ENCODE peak calls at places on chromosomes 7 and 10, in nine cellular contexts. H is HepG2, F is GM12878, O is HCT116, J is GM23338, C is K562, M is A549, Y is Panc1, V is SK-N-SH. E is an unnamed sample.

GRCh38 chr7:100641860-100642533 is 645 bp upstream of the TFR2 start:
- DNase-seq in H (peak), F (no peak), O (no peak), J (no peak), C (peak), M (no peak), Y (no peak), V (no peak), E (no peak)

GRCh38 chr10:59621771-59622170 is 87.9 kb downstream of the SLC16A9 start:
- DNase-seq in H (no peak), F (no peak), O (no peak), J (no peak), C (no peak), M (no peak), Y (no peak), V (no peak), E (no peak)

GRCh38 chr10:86968271-86968993 is at the start of gene ADIRF:
- DNase-seq in H (no peak), F (no peak), O (peak), J (peak), C (no peak), M (no peak), Y (no peak), V (no peak), E (no peak)

GRCh38 chr10:79084972-79085597 is 16.3 kb downstream of the ZMIZ1 start:
- DNase-seq in H (no peak), F (no peak), O (no peak), J (no peak), C (no peak), M (no peak), Y (no peak), V (no peak), E (peak)

GRCh38 chr10:29480281-29480954 is 154.4 kb downstream of the SVIL start:
- DNase-seq in H (no peak), F (no peak), O (no peak), J (no peak), C (no peak), M (no peak), Y (no peak), V (no peak), E (no peak)

GRCh38 chr10:100025528-100026070 is 15.9 kb upstream of the DNMBP start:
- DNase-seq in H (no peak), F (no peak), O (no peak), J (no peak), C (no peak), M (no peak), Y (no peak), V (no peak), E (no peak)

GRCh38 chr10:79058899-79059771 is 9.6 kb upstream of the ZMIZ1 start:
- DNase-seq in H (peak), F (no peak), O (no peak), J (no peak), C (no peak), M (no peak), Y (no peak), V (peak), E (no peak)

GRCh38 chr7:43585521-43585920 is 2.6 kb downstream of the STK17A start:
- DNase-seq in H (peak), F (no peak), O (no peak), J (no peak), C (no peak), M (no peak), Y (no peak), V (no peak), E (peak)

GRCh38 chr10:59336632-59337031 is 25.7 kb downstream of the FAM13C start:
- DNase-seq in H (no peak), F (no peak), O (no peak), J (no peak), C (no peak), M (no peak), Y (no peak), V (no peak), E (no peak)

GRCh38 chr7:111558948-111559347 is 3.3 kb downstream of the IMMP2L start:
- DNase-seq in H (no peak), F (no peak), O (no peak), J (no peak), C (no peak), M (no peak), Y (no peak), V (peak), E (no peak)

GRCh38 chr10:27611209-27611608 is 107.1 kb downstream of the RAB18 start:
- DNase-seq in H (peak), F (no peak), O (no peak), J (no peak), C (no peak), M (peak), Y (no peak), V (no peak), E (no peak)

GRCh38 chr10:3759397-3759796 is 25.6 kb downstream of the KLF6 start:
- DNase-seq in H (no peak), F (no peak), O (no peak), J (no peak), C (no peak), M (no peak), Y (no peak), V (no peak), E (no peak)

GRCh38 chr7:77251519-77251819 is 51.9 kb upstream of the FGL2 start:
- DNase-seq in H (no peak), F (no peak), O (no peak), J (no peak), C (no peak), M (no peak), Y (no peak), V (no peak), E (no peak)

GRCh38 chr10:108788891-108789290 is 1134.4 kb downstream of the XPNPEP1 start:
- DNase-seq in H (no peak), F (no peak), O (no peak), J (no peak), C (no peak), M (no peak), Y (no peak), V (no peak), E (no peak)

GRCh38 chr10:132981173-132981555 is 38.8 kb upstream of the CFAP46 start:
- DNase-seq in H (no peak), F (no peak), O (no peak), J (no peak), C (no peak), M (no peak), Y (no peak), V (no peak), E (no peak)

DNA sequence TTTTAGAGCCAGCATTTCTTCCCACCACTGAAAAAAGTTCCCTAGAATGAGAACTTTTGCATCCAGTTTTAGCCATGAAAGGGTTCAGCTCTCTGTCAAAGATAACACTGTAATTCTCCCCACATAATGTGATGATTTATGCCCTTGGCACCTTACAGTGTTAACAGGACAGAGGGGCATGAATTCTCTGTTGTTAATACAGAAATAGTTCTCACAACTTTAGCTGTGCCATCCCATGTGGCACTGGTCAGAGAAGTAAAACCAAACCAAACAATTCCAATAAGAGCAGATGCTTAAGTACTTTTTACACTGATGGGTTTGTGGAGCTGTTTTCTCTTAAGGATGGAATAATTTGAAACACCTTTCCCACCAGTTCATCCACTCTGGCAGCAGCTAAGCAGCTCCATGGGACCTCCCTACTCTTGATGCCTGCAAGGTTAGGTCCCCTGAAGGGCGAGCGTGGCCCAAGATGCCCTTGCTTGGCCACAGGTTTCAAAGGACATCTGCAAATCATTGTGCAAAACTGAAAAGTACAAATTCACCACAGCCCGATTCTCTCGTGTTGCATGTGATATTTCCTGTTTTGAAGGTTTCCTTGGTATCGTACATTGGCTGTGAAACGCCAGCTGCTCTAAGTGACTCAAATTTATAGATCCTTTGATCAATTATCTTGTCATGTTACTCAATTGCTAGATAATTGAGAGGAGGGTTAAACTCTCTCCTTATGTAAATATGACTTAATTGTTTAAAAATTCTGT is 82.5 kb upstream of the CREB5 start:
- DNase-seq in H (no peak), F (no peak), O (no peak), J (no peak), C (no peak), M (no peak), Y (no peak), V (no peak), E (no peak)
- TF ChIP-seq REST in H (no peak), F (no peak), O (no peak), J (no peak), C (no peak), M (no peak), Y (no peak), V (no peak), E (no peak)

GRCh38 chr10:102419561-102420442 is 834 bp upstream of the FBXL15 start:
- DNase-seq in H (peak), F (no peak), O (no peak), J (peak), C (peak), M (peak), Y (no peak), V (peak), E (peak)

GRCh38 chr10:102421645-102422585 is 1.3 kb downstream of the FBXL15 start:
- DNase-seq in H (peak), F (no peak), O (no peak), J (peak), C (peak), M (no peak), Y (no peak), V (peak), E (peak)

GRCh38 chr10:102420810-102421644 is at the start of gene FBXL15:
- DNase-seq in H (peak), F (peak), O (peak), J (peak), C (peak), M (peak), Y (peak), V (peak), E (peak)

GRCh38 chr10:102418612-102419560 is at the start of gene PSD:
- DNase-seq in H (no peak), F (no peak), O (no peak), J (peak), C (peak), M (no peak), Y (no peak), V (peak), E (no peak)

GRCh38 chr10:102420443-102420809 is 210 bp upstream of the FBXL15 start:
- DNase-seq in H (no peak), F (no peak), O (no peak), J (peak), C (no peak), M (no peak), Y (no peak), V (peak), E (no peak)
- TF ChIP-seq REST in H (peak), F (peak), O (no peak), J (no peak), C (no peak), M (no peak), Y (no peak), V (peak), E (peak)

GRCh38 chr7:13989944-13990295 is 454 bp upstream of the ETV1 start:
- DNase-seq in H (no peak), F (no peak), O (no peak), J (no peak), C (no peak), M (no peak), Y (no peak), V (no peak), E (no peak)

GRCh38 chr7:13990984-13991790 is 1.7 kb upstream of the ETV1 start:
- DNase-seq in H (peak), F (peak), O (peak), J (peak), C (peak), M (peak), Y (peak), V (peak), E (peak)

GRCh38 chr7:13989138-13989943 is at the start of gene ETV1:
- DNase-seq in H (peak), F (no peak), O (no peak), J (peak), C (peak), M (peak), Y (peak), V (peak), E (peak)

GRCh38 chr7:13991791-13992620 is 2.5 kb upstream of the ETV1 start:
- DNase-seq in H (no peak), F (no peak), O (no peak), J (no peak), C (no peak), M (no peak), Y (no peak), V (no peak), E (no peak)

GRCh38 chr7:13990319-13990983 is 985 bp upstream of the ETV1 start:
- DNase-seq in H (peak), F (no peak), O (no peak), J (peak), C (no peak), M (peak), Y (peak), V (peak), E (peak)
- TF ChIP-seq REST in H (no peak), F (no peak), O (no peak), J (no peak), C (no peak), M (no peak), Y (no peak), V (peak), E (no peak)

GRCh38 chr10:69960606-69961167 is 92.0 kb upstream of the MACROH2A2 start:
- DNase-seq in H (no peak), F (no peak), O (no peak), J (no peak), C (no peak), M (no peak), Y (no peak), V (no peak), E (no peak)

GRCh38 chr10:69961864-69962745 is 90.5 kb upstream of the MACROH2A2 start:
- DNase-seq in H (no peak), F (no peak), O (no peak), J (no peak), C (no peak), M (no peak), Y (no peak), V (peak), E (no peak)

GRCh38 chr10:69962746-69963135 is 89.9 kb upstream of the MACROH2A2 start:
- DNase-seq in H (no peak), F (no peak), O (no peak), J (no peak), C (no peak), M (no peak), Y (no peak), V (no peak), E (no peak)

GRCh38 chr10:69959911-69960310 is 92.7 kb upstream of the MACROH2A2 start:
- DNase-seq in H (no peak), F (no peak), O (no peak), J (no peak), C (no peak), M (no peak), Y (no peak), V (no peak), E (peak)

GRCh38 chr10:69961168-69961863 is 91.3 kb upstream of the MACROH2A2 start:
- DNase-seq in H (no peak), F (no peak), O (no peak), J (peak), C (peak), M (no peak), Y (no peak), V (peak), E (no peak)
- TF ChIP-seq REST in H (no peak), F (no peak), O (no peak), J (no peak), C (no peak), M (no peak), Y (no peak), V (no peak), E (no peak)

GRCh38 chr7:151088019-151088855 is 2.0 kb downstream of the AGAP3 start:
- DNase-seq in H (no peak), F (no peak), O (no peak), J (peak), C (no peak), M (no peak), Y (no peak), V (no peak), E (peak)
- TF ChIP-seq REST in H (no peak), F (no peak), O (no peak), J (no peak), C (no peak), M (no peak), Y (no peak), V (no peak), E (no peak)

GRCh38 chr10:98106531-98106930 is 27.9 kb upstream of the R3HCC1L start:
- DNase-seq in H (no peak), F (no peak), O (no peak), J (no peak), C (no peak), M (no peak), Y (no peak), V (no peak), E (no peak)
- TF ChIP-seq REST in H (no peak), F (no peak), O (no peak), J (no peak), C (no peak), M (no peak), Y (no peak), V (no peak), E (no peak)

GRCh38 chr10:44647877-44648542 is 263.1 kb upstream of the CXCL12 start:
- DNase-seq in H (no peak), F (peak), O (no peak), J (no peak), C (no peak), M (no peak), Y (no peak), V (no peak), E (no peak)

GRCh38 chr10:44651395-44651661 is 259.8 kb upstream of the TMEM72 start:
- DNase-seq in H (no peak), F (no peak), O (no peak), J (no peak), C (no peak), M (no peak), Y (no peak), V (no peak), E (no peak)

GRCh38 chr10:44647473-44647872 is 262.6 kb upstream of the CXCL12 start:
- DNase-seq in H (no peak), F (no peak), O (no peak), J (no peak), C (no peak), M (no peak), Y (no peak), V (no peak), E (no peak)

GRCh38 chr10:44650576-44651394 is 260.4 kb upstream of the TMEM72 start:
- DNase-seq in H (no peak), F (no peak), O (no peak), J (no peak), C (no peak), M (no peak), Y (no peak), V (no peak), E (no peak)

DNA sequence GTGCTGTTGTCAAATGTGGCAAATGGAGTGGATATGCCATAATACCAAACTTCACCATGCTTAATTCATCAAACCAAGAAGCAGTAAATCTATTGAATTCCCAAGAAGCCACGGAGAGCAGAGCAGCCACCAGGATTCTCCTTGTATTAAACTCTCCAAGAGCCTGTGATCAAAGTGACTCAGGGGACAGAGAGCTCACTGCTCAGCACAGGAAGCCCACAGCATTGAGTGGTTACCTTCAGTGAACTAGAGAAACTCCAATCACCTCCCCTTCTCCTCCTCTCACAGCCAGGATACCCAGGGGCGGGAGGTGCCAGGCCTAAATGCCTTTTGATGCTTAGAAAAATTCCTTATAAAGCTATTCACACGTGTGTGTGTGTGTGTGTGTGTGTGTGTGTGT is 262.4 kb upstream of the TMEM72 start:
- DNase-seq in H (no peak), F (no peak), O (no peak), J (no peak), C (no peak), M (no peak), Y (no peak), V (no peak), E (no peak)
- TF ChIP-seq REST in H (no peak), F (no peak), O (no peak), J (no peak), C (no peak), M (no peak), Y (no peak), V (no peak), E (no peak)

DNA sequence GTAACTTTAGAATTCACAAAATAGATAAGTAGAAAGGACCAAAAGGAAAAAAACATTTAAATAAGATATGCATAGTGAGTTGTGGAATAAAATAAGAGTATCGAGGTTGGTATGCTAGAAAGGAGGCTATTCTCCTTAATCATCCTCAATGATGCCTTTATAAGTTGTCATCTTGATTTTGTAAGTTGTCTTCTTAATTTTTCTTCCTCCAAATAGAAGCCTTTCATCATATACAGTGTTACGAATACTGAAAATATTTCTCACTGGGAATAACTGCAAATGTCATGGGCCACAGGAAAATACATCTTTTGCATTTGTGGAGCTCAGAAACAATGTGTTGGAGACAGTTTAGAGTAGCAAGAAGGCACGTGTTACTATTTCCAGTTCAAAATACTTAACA is 31.5 kb upstream of the PRTFDC1 start:
- DNase-seq in H (no peak), F (no peak), O (no peak), J (no peak), C (no peak), M (no peak), Y (no peak), V (no peak), E (no peak)
- TF ChIP-seq REST in H (no peak), F (no peak), O (no peak), J (no peak), C (no peak), M (no peak), Y (no peak), V (no peak), E (no peak)

GRCh38 chr7:93945756-93946540 is 24.4 kb downstream of the GNG11 start:
- DNase-seq in H (no peak), F (no peak), O (no peak), J (no peak), C (no peak), M (no peak), Y (no peak), V (no peak), E (no peak)

GRCh38 chr7:93943816-93944540 is 22.4 kb downstream of the GNG11 start:
- DNase-seq in H (no peak), F (no peak), O (no peak), J (no peak), C (no peak), M (no peak), Y (no peak), V (no peak), E (no peak)

GRCh38 chr7:93948106-93948505 is 26.6 kb downstream of the GNG11 start:
- DNase-seq in H (no peak), F (no peak), O (no peak), J (no peak), C (no peak), M (no peak), Y (no peak), V (no peak), E (no peak)

GRCh38 chr7:93944673-93945072 is 23.1 kb downstream of the GNG11 start:
- DNase-seq in H (no peak), F (no peak), O (no peak), J (no peak), C (no peak), M (no peak), Y (no peak), V (peak), E (no peak)

DNA sequence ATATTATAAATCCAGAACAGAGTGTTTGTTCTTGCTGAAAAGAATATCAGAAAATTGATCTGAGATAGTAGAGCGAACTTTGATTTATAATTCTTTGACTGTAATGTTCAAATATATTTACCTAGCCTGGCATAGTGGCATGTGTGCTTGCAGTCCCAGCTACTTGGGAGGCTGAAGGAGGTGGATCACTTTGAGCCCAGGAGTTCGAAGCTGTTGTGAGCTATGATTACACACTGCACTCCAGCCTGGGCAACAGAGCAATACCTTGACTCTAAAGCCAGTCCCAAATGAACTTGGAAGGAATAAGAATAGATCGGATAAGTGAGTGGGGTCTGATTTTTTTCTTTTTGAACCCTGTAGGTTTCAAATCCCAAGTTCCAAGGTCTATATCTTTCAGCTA is 23.5 kb downstream of the GNG11 start:
- DNase-seq in H (no peak), F (no peak), O (no peak), J (no peak), C (no peak), M (no peak), Y (no peak), V (no peak), E (no peak)
- TF ChIP-seq REST in H (no peak), F (no peak), O (no peak), J (no peak), C (no peak), M (no peak), Y (no peak), V (no peak), E (no peak)